ENCODE peak calls at places on chromosome 6, in six cellular contexts. J, E, Z, Y, T and X are unnamed samples.

GRCh38 chr6:106534564-106534982 is 94.7 kb downstream of the RTN4IP1 start:
- DNase-seq in T (no peak), Y (no peak), E (no peak), J (no peak), Z (no peak), X (no peak)

GRCh38 chr6:57130784-57131183 is 40.8 kb downstream of the ZNF451 start:
- DNase-seq in Y (no peak), E (no peak), J (no peak), Z (no peak), T (no peak), X (no peak)

GRCh38 chr6:125792680-125793079 is 1.9 kb downstream of the NCOA7 start:
- DNase-seq in Y (no peak), T (no peak), Z (no peak), E (no peak), J (no peak), X (no peak)

GRCh38 chr6:115947964-115948541 is 112.6 kb downstream of the FRK start:
- DNase-seq in T (no peak), Y (no peak), E (no peak), Z (no peak), J (no peak), X (no peak)

GRCh38 chr6:4489538-4489937 is 286.7 kb upstream of the CDYL start:
- DNase-seq in J (no peak), Y (no peak), E (no peak), Z (no peak), T (no peak), X (no peak)

GRCh38 chr6:7910298-7910653 is 312 bp downstream of the TXNDC5 start:
- DNase-seq in Z (no peak), J (no peak), T (peak; percentile 3), Y (no peak), E (peak; percentile 11), X (no peak)

GRCh38 chr6:105374010-105374420 is 28.9 kb downstream of the PREP start:
- DNase-seq in E (peak; percentile 59), Y (no peak), Z (no peak), T (no peak), J (no peak), X (no peak)

GRCh38 chr6:144585217-144585814 is 300.2 kb downstream of the UTRN start:
- DNase-seq in J (peak; percentile 19), E (peak; percentile 24), Y (no peak), T (no peak), Z (no peak), X (peak; percentile 62)

GRCh38 chr6:67221226-67221625 is 1413.9 kb upstream of the ADGRB3 start:
- DNase-seq in Y (no peak), Z (no peak), E (no peak), T (no peak), J (no peak), X (peak; percentile 11)

GRCh38 chr6:73803562-73804221 is 107.7 kb downstream of the CD109 start:
- DNase-seq in Z (no peak), Y (no peak), E (peak; percentile 83), T (no peak), J (peak; percentile 48), X (peak; percentile 51)

GRCh38 chr6:113854531-113855499 is 2.3 kb upstream of the MARCKS start:
- DNase-seq in Y (no peak), T (no peak), J (peak; percentile 96), E (peak; percentile 83), Z (peak; percentile 75), X (peak; percentile 92)

GRCh38 chr6:169646906-169647567 is 54.8 kb downstream of the WDR27 start:
- DNase-seq in Z (no peak), Y (no peak), T (no peak), J (no peak), E (no peak), X (peak; percentile 80)

GRCh38 chr6:3771407-3772011 is 20.0 kb upstream of the PXDC1 start:
- DNase-seq in E (no peak), Z (no peak), J (no peak), Y (no peak), T (no peak), X (no peak)

DNA sequence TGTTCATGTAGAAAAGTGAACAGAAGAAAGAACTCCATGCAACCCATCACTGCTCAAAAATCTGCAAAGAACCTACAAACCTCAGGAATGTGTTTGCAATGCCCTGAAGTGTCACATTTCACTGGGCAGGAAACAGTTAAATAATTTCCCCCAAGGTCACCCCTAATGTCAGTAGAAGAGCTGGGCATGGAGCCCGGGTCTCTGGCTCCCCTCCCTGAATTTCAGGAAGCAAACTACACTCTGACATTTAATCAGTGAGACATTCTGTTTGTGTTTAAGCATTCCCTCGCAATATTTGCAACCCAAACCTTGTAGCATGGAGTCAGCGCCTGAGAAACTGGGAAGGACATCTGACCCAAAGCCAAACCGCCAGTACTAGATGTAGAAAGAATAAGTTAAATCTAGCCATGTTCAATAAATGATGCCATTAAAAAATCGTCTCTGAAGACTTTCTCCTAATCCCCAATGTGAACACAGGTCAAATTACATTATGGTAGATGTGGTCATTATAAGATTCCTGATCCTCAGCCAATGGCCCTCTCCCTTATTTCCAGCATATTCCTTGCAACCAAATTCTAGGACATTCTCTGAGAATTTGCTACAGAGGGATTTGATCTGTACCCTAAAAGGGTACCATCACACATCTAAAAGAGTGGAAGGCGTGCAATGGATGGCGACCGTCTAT is 91.2 kb upstream of the ADTRP start:
- DNase-seq in Z (peak; percentile 22), E (no peak), J (no peak), Y (no peak), T (no peak), X (peak; percentile 84)
- H3K27me3 ChIP-seq in Z (no peaks in the 10 kb centered on the region), E (no peaks in the 10 kb centered on the region), J (no peaks in the 10 kb centered on the region), Y (no peaks in the 10 kb centered on the region), T (no peaks in the 10 kb centered on the region), X (no peaks in the 10 kb centered on the region)

GRCh38 chr6:44665143-44665542 is 277.6 kb downstream of the CDC5L start:
- DNase-seq in Z (no peak), E (no peak), T (no peak), Y (no peak), J (no peak), X (no peak)
- H3K27me3 ChIP-seq in Z (no peaks in the 10 kb centered on the region), E (no peaks in the 10 kb centered on the region), T (no peaks in the 10 kb centered on the region), Y (peaks cover 3% of the 10 kb centered on the region), J (no peaks in the 10 kb centered on the region), X (no peaks in the 10 kb centered on the region)

DNA sequence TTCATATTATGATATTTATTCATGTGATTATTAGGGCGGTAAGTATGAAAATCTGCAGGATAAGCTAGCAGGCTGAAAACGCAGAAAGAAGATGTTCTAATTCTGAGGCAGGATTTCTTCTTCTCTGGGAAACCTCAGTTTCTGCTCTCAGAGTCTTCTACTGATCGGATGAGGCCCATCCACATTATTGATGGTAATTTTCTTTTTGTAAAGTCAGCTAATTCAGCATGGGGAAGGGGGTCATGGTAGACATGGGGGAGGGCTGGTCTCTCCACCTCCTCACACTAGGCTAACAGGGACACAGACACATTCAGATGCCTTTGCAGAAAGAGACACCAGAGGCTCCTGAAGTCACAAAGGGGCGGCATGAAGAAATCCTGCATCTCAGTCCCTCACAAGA is 21.7 kb upstream of the MICA start:
- DNase-seq in J (no peak), Z (no peak), E (no peak), T (no peak), Y (peak; percentile 4), X (no peak)
- H3K27me3 ChIP-seq in J (peaks cover 64% of the 10 kb centered on the region), Z (no peaks in the 10 kb centered on the region), E (peaks cover 7% of the 10 kb centered on the region), T (no peaks in the 10 kb centered on the region), Y (peaks cover 44% of the 10 kb centered on the region), X (peaks cover 8% of the 10 kb centered on the region)

GRCh38 chr6:137543114-137543513 is 48.9 kb upstream of the OLIG3 start:
- DNase-seq in Y (no peak), E (no peak), J (no peak), T (no peak), Z (no peak), X (no peak)
- H3K27me3 ChIP-seq in Y (no peaks in the 10 kb centered on the region), E (no peaks in the 10 kb centered on the region), J (peaks cover 14% of the 10 kb centered on the region), T (no peaks in the 10 kb centered on the region), Z (peaks cover 5% of the 10 kb centered on the region), X (no peaks in the 10 kb centered on the region)

DNA sequence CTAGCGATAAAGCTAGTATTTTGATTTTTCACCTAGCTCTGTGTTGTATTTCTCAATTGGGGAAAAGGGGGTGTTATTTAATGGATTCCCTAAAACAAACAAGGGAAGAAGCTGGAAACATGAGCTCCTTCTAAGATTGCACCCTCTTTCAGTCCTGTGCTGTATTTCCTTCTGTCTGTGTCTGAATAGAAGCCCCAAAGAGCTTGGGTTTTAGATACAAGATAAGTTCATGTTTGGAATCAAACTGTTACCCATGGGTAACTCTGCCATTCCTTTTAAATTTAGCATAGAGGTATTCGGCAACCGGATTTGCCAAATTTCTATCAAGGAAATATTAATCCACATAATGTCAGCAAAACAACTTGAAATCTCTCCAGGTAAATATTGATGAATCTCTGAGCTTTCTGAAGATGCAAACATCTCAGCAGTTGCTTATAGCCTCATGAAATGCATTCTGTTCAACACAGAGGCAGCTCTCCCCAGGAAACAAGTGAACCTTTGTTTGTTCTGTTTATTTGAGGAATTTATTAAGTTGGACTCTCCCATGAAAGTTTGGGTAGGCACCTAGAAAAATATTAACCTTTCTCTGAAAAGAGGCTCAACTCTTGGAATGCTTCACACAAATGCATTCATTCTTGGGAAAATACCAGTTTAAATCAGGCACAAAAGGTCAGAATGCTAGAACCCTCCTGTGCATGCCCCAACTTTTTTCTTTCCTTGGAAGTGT is 9.9 kb upstream of the SCGN start:
- DNase-seq in J (no peak), E (no peak), Y (no peak), Z (no peak), T (no peak), X (no peak)
- H3K27me3 ChIP-seq in J (no peaks in the 10 kb centered on the region), E (no peaks in the 10 kb centered on the region), Y (peaks cover 32% of the 10 kb centered on the region), Z (peaks cover 5% of the 10 kb centered on the region), T (no peaks in the 10 kb centered on the region), X (peaks cover 54% of the 10 kb centered on the region)

DNA sequence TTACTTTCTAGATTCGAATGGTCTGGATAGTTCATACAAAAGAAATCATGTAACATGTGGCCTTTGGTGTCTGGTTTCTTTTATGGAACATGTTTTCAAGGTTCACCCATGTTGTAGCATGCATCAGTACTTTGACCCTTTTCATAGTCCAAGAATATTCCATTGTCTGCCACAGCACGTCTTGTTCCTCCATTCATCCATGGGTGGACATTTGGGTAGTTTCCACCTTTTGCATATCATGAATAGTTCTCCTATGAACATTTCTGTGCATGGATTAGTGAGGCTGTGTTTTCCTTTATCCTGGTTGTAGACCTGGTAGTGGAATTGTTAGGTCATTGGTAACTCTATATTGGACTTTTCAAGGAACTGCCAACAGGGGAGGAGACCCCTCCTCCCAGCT is 31.7 kb downstream of the GSTA3 start:
- DNase-seq in E (no peak), J (no peak), Y (no peak), T (no peak), Z (no peak), X (no peak)
- H3K27me3 ChIP-seq in E (peaks cover 18% of the 10 kb centered on the region), J (no peaks in the 10 kb centered on the region), Y (no peaks in the 10 kb centered on the region), T (peaks cover 3% of the 10 kb centered on the region), Z (no peaks in the 10 kb centered on the region), X (no peaks in the 10 kb centered on the region)

DNA sequence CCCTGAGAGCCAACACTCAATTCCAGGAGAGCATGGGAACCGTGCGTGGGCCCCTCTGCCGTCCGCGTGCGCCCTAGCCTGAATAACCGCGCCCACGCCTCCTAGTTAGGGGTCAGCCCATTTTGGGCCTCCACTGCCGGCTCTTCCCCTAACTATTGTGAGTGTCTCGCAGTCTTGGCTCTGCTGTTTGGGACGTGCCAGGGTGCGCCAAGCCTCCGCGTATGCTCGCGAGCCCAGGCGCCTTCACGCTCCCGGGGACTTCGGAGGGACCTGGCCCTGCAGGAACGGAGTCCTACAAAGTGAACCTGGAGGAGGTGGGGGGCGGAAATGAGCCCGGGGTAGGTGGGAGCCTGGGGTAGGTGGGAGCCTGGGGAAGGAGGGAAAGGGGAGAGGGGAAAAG is 813 bp upstream of the GCM2 start:
- DNase-seq in Y (no peak), T (no peak), Z (no peak), E (no peak), J (no peak), X (no peak)
- H3K27me3 ChIP-seq in Y (peaks cover 85% of the 10 kb centered on the region), T (peaks cover 5% of the 10 kb centered on the region), Z (no peaks in the 10 kb centered on the region), E (peaks cover 59% of the 10 kb centered on the region), J (peaks cover 23% of the 10 kb centered on the region), X (peaks cover 100% of the 10 kb centered on the region)